ENCODE peak calls at places on chromosomes 13 and 19, in ten cellular contexts. A, M, B, N, I, Z, G, U, J and P are unnamed samples. For H3K36me3, the result is how much of the 10 kb centered on the place peaks cover.

GRCh38 chr13:28684257-28684656 is 25.3 kb downstream of the POMP start:
- DNase-seq in A (no peak), M (no peak), B (no peak), N (no peak), I (no peak), Z (no peak), G (no peak), U (no peak), J (peak), P (no peak)

GRCh38 chr13:61900033-61900432 is 484.4 kb upstream of the PCDH20 start:
- DNase-seq in A (no peak), M (no peak), B (no peak), N (no peak), I (no peak), Z (no peak), G (no peak), U (no peak), J (no peak), P (no peak)

GRCh38 chr19:14006766-14007562 is 844 bp upstream of the RFX1 start:
- DNase-seq in A (no peak), M (peak), B (no peak), N (no peak), I (no peak), Z (no peak), G (no peak), U (peak), J (peak), P (no peak)

GRCh38 chr19:40403262-40403984 is 9.8 kb downstream of the PRX start:
- DNase-seq in A (peak), M (peak), B (peak), N (peak), I (peak), Z (peak), G (peak), U (peak), J (peak), P (peak)

GRCh38 chr19:48833049-48833448 is 3.2 kb downstream of the HSD17B14 start:
- DNase-seq in A (no peak), M (no peak), B (no peak), N (no peak), I (no peak), Z (no peak), G (no peak), U (no peak), J (no peak), P (no peak)

GRCh38 chr13:76764916-76765315 is 121.3 kb downstream of the KCTD12 start:
- DNase-seq in A (no peak), M (no peak), B (no peak), N (no peak), I (no peak), Z (no peak), G (no peak), U (no peak), J (no peak), P (no peak)

GRCh38 chr19:37869766-37870340 is 36.5 kb downstream of the WDR87 start:
- DNase-seq in A (no peak), M (no peak), B (no peak), N (no peak), I (no peak), Z (no peak), G (no peak), U (no peak), J (no peak), P (no peak)

GRCh38 chr19:5563008-5563431 is 4.7 kb downstream of the TINCR start:
- DNase-seq in A (no peak), M (no peak), B (no peak), N (no peak), I (no peak), Z (no peak), G (no peak), U (no peak), J (no peak), P (no peak)

GRCh38 chr19:47514151-47514868 is 553 bp downstream of the NAPA start:
- DNase-seq in A (no peak), M (peak), B (no peak), N (no peak), I (no peak), Z (no peak), G (no peak), U (no peak), J (no peak), P (no peak)

GRCh38 chr19:497861-498590 is 1.7 kb downstream of the MADCAM1 start:
- DNase-seq in A (no peak), M (peak), B (no peak), N (no peak), I (no peak), Z (no peak), G (no peak), U (no peak), J (no peak), P (no peak)
- H3K4me3 ChIP-seq in A (no peak), M (no peak), B (no peak), N (no peak), I (no peak), Z (no peak), G (no peak), U (peak), J (no peak), P (no peak)

GRCh38 chr19:36106441-36106840 is 4.5 kb upstream of the OVOL3 start:
- DNase-seq in A (no peak), M (no peak), B (no peak), N (no peak), I (no peak), Z (no peak), G (no peak), U (peak), J (no peak), P (no peak)
- H3K36me3 ChIP-seq in A (under half), M (under half), B (under half), N (under half), I (under half), Z (under half), G (under half), U (under half), J (under half), P (under half)

GRCh38 chr19:43797556-43797955 is 4.7 kb downstream of the LYPD5 start:
- DNase-seq in A (no peak), M (no peak), B (no peak), N (no peak), I (no peak), Z (no peak), G (no peak), U (no peak), J (no peak), P (no peak)
- TF ChIP-seq CTCF in A (no peak), M (no peak), B (no peak), N (no peak), I (no peak), Z (no peak), G (no peak), U (no peak), J (no peak), P (no peak)

GRCh38 chr19:2962018-2962670 is 15.2 kb upstream of the TLE6 start:
- DNase-seq in A (peak), M (no peak), B (peak), N (peak), I (no peak), Z (peak), G (peak), U (peak), J (no peak), P (peak)
- H3K4me3 ChIP-seq in A (no peak), M (no peak), B (no peak), N (no peak), I (peak), Z (peak), G (peak), U (no peak), J (no peak), P (no peak)

DNA sequence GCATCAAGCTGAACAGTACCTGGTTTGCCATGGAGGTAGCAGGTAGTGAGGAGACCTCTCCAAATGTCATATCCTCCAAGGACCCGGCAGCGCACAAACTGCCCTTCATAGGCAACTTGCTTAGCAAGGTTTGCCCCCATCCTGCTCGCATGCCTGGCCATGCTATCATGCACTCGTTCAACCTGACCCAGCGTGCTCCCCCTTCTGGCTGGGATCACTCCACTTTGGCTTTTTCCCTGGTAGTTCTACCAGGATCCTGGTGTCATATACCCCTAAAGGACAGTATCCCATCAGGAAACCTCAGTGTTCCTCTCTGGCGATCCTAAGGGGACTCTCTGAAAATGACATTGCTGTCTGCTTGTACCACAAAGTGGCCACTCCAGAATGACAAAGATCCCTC is 38.6 kb upstream of the ZNF30 start:
- DNase-seq in A (no peak), M (no peak), B (no peak), N (no peak), I (no peak), Z (no peak), G (no peak), U (no peak), J (no peak), P (no peak)
- H3K36me3 ChIP-seq in A (under half), M (under half), B (under half), N (under half), I (under half), Z (under half), G (under half), U (under half), J (under half), P (under half)

GRCh38 chr13:46554971-46555370 is 2.0 kb downstream of the LRCH1 start:
- DNase-seq in A (no peak), M (no peak), B (no peak), N (no peak), I (no peak), Z (peak), G (peak), U (no peak), J (no peak), P (no peak)
- TF ChIP-seq CTCF in A (no peak), M (no peak), B (no peak), N (no peak), I (no peak), Z (no peak), G (no peak), U (no peak), J (no peak), P (no peak)